ENCODE peak calls at places on chromosomes 1 and 21, in six cellular contexts. One of them, this sample, is unnamed.
A peak's percentile ranks its signal among the peaks of the same experiment; 100 is the strongest.

GRCh38 chr21:26842976-26843911 is 2.0 kb downstream of the ADAMTS1 start:
- DNase-seq in ovary: peak; percentile 94
- DNase-seq in esophagus squamous epithelium: no peak
- DNase-seq in Peyer's patch: peak; percentile 25
- DNase-seq in thoracic aorta: peak; percentile 82
- DNase-seq in stomach: peak; percentile 87
- DNase-seq in this sample: peak; percentile 85

GRCh38 chr1:186760426-186760825 is 68.3 kb upstream of the PLA2G4A start:
- DNase-seq in ovary: no peak
- DNase-seq in stomach: no peak
- DNase-seq in Peyer's patch: no peak
- DNase-seq in esophagus squamous epithelium: no peak
- DNase-seq in thoracic aorta: no peak
- DNase-seq in this sample: no peak

GRCh38 chr1:28591708-28592313 is at the start of gene RAB42:
- DNase-seq in thoracic aorta: no peak
- DNase-seq in esophagus squamous epithelium: no peak
- DNase-seq in ovary: peak; percentile 37
- DNase-seq in Peyer's patch: peak; percentile 28
- DNase-seq in stomach: peak; percentile 36
- DNase-seq in this sample: peak; percentile 5

GRCh38 chr1:180586671-180587155 is 27.9 kb downstream of the OVAAL start:
- DNase-seq in thoracic aorta: no peak
- DNase-seq in esophagus squamous epithelium: no peak
- DNase-seq in stomach: peak; percentile 78
- DNase-seq in Peyer's patch: no peak
- DNase-seq in ovary: no peak
- DNase-seq in this sample: no peak

GRCh38 chr1:245463392-245464165 is 308.8 kb downstream of the KIF26B start:
- DNase-seq in esophagus squamous epithelium: no peak
- DNase-seq in stomach: no peak
- DNase-seq in Peyer's patch: no peak
- DNase-seq in ovary: no peak
- DNase-seq in thoracic aorta: no peak
- DNase-seq in this sample: no peak

GRCh38 chr1:29004813-29005212 is 90.4 kb downstream of the EPB41 start:
- DNase-seq in stomach: no peak
- DNase-seq in esophagus squamous epithelium: no peak
- DNase-seq in thoracic aorta: no peak
- DNase-seq in Peyer's patch: no peak
- DNase-seq in ovary: no peak
- DNase-seq in this sample: no peak

GRCh38 chr1:183110466-183110865 is 75.6 kb upstream of the LAMC2 start:
- DNase-seq in esophagus squamous epithelium: no peak
- DNase-seq in Peyer's patch: no peak
- DNase-seq in ovary: no peak
- DNase-seq in stomach: no peak
- DNase-seq in thoracic aorta: no peak
- DNase-seq in this sample: no peak

GRCh38 chr21:33196956-33197374 is 32.8 kb upstream of the IFNAR2 start:
- DNase-seq in esophagus squamous epithelium: no peak
- DNase-seq in stomach: peak; percentile 59
- DNase-seq in thoracic aorta: no peak
- DNase-seq in Peyer's patch: peak; percentile 53
- DNase-seq in ovary: peak; percentile 76
- DNase-seq in this sample: no peak

GRCh38 chr1:216223521-216223920 is 199.7 kb downstream of the USH2A start:
- DNase-seq in Peyer's patch: no peak
- DNase-seq in esophagus squamous epithelium: no peak
- DNase-seq in ovary: no peak
- DNase-seq in thoracic aorta: no peak
- DNase-seq in stomach: no peak
- DNase-seq in this sample: no peak

GRCh38 chr1:94050675-94051074 is 70.3 kb downstream of the ABCA4 start:
- DNase-seq in Peyer's patch: no peak
- DNase-seq in stomach: no peak
- DNase-seq in ovary: no peak
- DNase-seq in esophagus squamous epithelium: no peak
- DNase-seq in thoracic aorta: no peak
- DNase-seq in this sample: no peak

GRCh38 chr1:35833424-35833823 is 25.6 kb downstream of the AGO4 start:
- DNase-seq in ovary: no peak
- DNase-seq in Peyer's patch: no peak
- DNase-seq in esophagus squamous epithelium: no peak
- DNase-seq in stomach: no peak
- DNase-seq in thoracic aorta: no peak
- DNase-seq in this sample: no peak
- H3K36me3 ChIP-seq in ovary: no peaks in the 10 kb centered on the region
- H3K36me3 ChIP-seq in Peyer's patch: no peaks in the 10 kb centered on the region
- H3K36me3 ChIP-seq in esophagus squamous epithelium: peaks cover 94% of the 10 kb centered on the region
- H3K36me3 ChIP-seq in stomach: peaks cover 99% of the 10 kb centered on the region
- H3K36me3 ChIP-seq in thoracic aorta: peaks cover 68% of the 10 kb centered on the region
- H3K36me3 ChIP-seq in this sample: peaks cover 83% of the 10 kb centered on the region

GRCh38 chr1:2820731-2821372 is 19.4 kb upstream of the TTC34 start:
- DNase-seq in Peyer's patch: no peak
- DNase-seq in thoracic aorta: no peak
- DNase-seq in stomach: no peak
- DNase-seq in ovary: no peak
- DNase-seq in esophagus squamous epithelium: no peak
- DNase-seq in this sample: no peak

GRCh38 chr1:2819429-2819828 is 17.9 kb upstream of the TTC34 start:
- DNase-seq in stomach: no peak
- DNase-seq in esophagus squamous epithelium: no peak
- DNase-seq in ovary: no peak
- DNase-seq in Peyer's patch: no peak
- DNase-seq in thoracic aorta: no peak
- DNase-seq in this sample: no peak

GRCh38 chr1:2821373-2821955 is 20.0 kb upstream of the TTC34 start:
- DNase-seq in ovary: no peak
- DNase-seq in Peyer's patch: no peak
- DNase-seq in thoracic aorta: no peak
- DNase-seq in esophagus squamous epithelium: no peak
- DNase-seq in stomach: no peak
- DNase-seq in this sample: no peak

GRCh38 chr1:2821970-2822620 is 20.6 kb upstream of the TTC34 start:
- DNase-seq in Peyer's patch: no peak
- DNase-seq in thoracic aorta: no peak
- DNase-seq in esophagus squamous epithelium: no peak
- DNase-seq in ovary: no peak
- DNase-seq in stomach: peak; percentile 66
- DNase-seq in this sample: no peak

DNA sequence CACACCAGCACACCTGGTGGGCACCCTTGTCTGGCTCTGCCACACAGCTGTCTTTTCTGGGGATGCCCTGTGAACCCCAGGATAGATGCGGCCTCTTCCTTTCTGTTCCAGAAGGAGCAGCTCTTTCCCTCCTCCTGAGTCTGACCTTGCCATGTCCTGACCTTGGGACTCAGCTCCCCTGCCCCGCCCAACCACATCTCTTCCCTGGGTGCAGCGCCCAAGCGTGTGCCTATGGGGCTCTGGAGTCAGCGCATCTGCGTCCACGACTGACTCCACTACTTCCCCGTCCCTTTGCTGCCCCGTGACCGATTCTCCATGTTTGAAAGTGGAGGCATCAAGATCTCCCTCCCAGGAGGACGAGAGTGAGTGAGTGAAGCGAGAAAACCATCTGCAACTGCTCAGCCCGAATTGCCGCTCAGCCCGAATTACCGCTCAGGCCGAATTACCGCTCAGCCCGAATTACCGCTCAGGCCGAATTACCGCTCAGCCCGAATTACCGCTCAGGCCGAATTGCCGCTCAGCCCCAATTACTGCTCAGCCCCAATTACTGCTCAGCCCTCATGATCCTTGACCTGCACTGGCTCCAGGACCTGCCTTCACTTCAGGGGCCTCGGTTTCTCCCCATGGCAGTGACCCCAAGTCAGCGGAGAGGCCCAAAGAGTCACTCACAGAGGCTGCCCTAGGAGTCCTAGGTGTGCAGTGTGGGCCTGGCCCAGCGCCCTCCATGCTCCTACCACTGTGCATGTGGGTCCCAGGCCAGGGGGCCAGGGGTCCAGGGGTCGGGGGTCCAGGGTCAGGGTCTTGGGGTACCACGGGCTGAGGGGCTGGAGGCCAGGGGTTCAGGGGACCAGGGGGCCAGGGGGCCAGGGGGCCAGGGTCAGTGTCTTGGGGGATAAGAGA is 18.6 kb upstream of the TTC34 start:
- DNase-seq in esophagus squamous epithelium: no peak
- DNase-seq in thoracic aorta: no peak
- DNase-seq in ovary: no peak
- DNase-seq in Peyer's patch: no peak
- DNase-seq in stomach: no peak
- DNase-seq in this sample: no peak
- H3K9me3 ChIP-seq in esophagus squamous epithelium: no peaks in the 10 kb centered on the region
- H3K9me3 ChIP-seq in thoracic aorta: no peaks in the 10 kb centered on the region
- H3K9me3 ChIP-seq in ovary: no peaks in the 10 kb centered on the region
- H3K9me3 ChIP-seq in Peyer's patch: no peaks in the 10 kb centered on the region
- H3K9me3 ChIP-seq in stomach: no peaks in the 10 kb centered on the region
- H3K9me3 ChIP-seq in this sample: no peaks in the 10 kb centered on the region

DNA sequence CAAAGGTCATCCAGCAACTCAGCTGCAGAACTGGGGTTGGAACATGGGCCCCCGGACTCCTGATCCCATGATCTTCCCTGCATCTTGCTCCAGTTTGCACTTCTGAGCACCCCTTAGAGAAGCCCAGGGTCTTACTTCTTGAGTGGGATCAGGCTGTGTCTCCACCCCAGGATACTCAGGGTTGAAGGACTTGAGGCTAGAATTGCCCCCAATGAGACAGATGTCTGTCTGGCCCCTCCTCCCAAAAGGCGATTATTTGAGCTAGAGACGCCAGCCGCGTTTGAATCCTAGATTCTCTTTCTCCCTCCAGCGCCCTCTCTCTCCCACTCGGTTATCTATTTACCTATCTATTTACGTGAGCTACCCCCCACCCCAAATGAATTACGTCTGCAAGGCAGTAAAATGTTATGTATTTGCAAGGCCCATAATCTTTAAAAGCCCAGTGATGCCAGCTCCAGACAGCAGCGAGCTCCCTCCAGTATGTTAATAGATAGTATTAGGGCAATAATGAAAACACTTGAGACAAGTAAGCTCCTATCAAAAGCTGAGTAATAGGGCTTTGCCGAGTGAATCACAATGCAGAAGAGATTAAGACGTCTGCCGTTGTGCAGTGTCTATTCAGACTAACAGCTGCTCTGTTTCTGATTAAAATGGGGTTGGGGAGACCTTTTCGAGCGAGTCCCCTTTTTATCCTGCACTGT is 46.3 kb upstream of the FOXO6 start:
- DNase-seq in Peyer's patch: no peak
- DNase-seq in thoracic aorta: no peak
- DNase-seq in ovary: no peak
- DNase-seq in stomach: peak; percentile 9
- DNase-seq in esophagus squamous epithelium: no peak
- DNase-seq in this sample: no peak
- TF ChIP-seq CTCF in Peyer's patch: no peak
- TF ChIP-seq CTCF in thoracic aorta: no peak
- TF ChIP-seq CTCF in ovary: no peak
- TF ChIP-seq CTCF in stomach: no peak
- TF ChIP-seq CTCF in esophagus squamous epithelium: no peak
- TF ChIP-seq CTCF in this sample: no peak

DNA sequence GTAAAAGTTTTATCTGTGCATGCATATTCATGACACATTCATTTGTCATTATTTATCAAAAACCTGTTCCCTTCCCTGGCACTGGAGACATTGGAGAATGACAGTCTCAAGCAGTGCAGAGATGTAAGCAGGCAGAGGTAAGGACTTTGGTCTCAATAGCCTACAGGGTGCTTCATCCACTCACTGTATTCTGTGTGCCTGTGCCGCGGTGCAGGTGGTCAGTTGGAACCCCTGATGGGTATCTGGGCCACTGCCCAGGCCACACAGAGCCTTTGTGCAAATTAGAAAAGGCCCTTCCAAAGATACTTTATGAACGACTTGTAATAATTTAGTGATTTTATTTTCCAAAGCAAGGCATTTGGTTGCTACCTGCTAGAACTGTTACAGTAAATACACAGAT is 44.0 kb downstream of the CDC42 start:
- DNase-seq in stomach: no peak
- DNase-seq in ovary: no peak
- DNase-seq in Peyer's patch: no peak
- DNase-seq in esophagus squamous epithelium: no peak
- DNase-seq in thoracic aorta: no peak
- DNase-seq in this sample: no peak
- H3K36me3 ChIP-seq in stomach: peaks cover 74% of the 10 kb centered on the region
- H3K36me3 ChIP-seq in ovary: no peaks in the 10 kb centered on the region
- H3K36me3 ChIP-seq in Peyer's patch: no peaks in the 10 kb centered on the region
- H3K36me3 ChIP-seq in esophagus squamous epithelium: peaks cover 94% of the 10 kb centered on the region
- H3K36me3 ChIP-seq in thoracic aorta: peaks cover 34% of the 10 kb centered on the region
- H3K36me3 ChIP-seq in this sample: peaks cover 43% of the 10 kb centered on the region

GRCh38 chr21:9763807-9764206 is 757.6 kb upstream of the TPTE start:
- DNase-seq in esophagus squamous epithelium: no peak
- DNase-seq in thoracic aorta: no peak
- DNase-seq in stomach: no peak
- DNase-seq in ovary: no peak
- DNase-seq in Peyer's patch: no peak
- DNase-seq in this sample: no peak
- H3K9me3 ChIP-seq in esophagus squamous epithelium: peaks cover 35% of the 10 kb centered on the region
- H3K9me3 ChIP-seq in thoracic aorta: no peaks in the 10 kb centered on the region
- H3K9me3 ChIP-seq in stomach: peaks cover 60% of the 10 kb centered on the region
- H3K9me3 ChIP-seq in ovary: no peaks in the 10 kb centered on the region
- H3K9me3 ChIP-seq in Peyer's patch: no peaks in the 10 kb centered on the region
- H3K9me3 ChIP-seq in this sample: no peaks in the 10 kb centered on the region

DNA sequence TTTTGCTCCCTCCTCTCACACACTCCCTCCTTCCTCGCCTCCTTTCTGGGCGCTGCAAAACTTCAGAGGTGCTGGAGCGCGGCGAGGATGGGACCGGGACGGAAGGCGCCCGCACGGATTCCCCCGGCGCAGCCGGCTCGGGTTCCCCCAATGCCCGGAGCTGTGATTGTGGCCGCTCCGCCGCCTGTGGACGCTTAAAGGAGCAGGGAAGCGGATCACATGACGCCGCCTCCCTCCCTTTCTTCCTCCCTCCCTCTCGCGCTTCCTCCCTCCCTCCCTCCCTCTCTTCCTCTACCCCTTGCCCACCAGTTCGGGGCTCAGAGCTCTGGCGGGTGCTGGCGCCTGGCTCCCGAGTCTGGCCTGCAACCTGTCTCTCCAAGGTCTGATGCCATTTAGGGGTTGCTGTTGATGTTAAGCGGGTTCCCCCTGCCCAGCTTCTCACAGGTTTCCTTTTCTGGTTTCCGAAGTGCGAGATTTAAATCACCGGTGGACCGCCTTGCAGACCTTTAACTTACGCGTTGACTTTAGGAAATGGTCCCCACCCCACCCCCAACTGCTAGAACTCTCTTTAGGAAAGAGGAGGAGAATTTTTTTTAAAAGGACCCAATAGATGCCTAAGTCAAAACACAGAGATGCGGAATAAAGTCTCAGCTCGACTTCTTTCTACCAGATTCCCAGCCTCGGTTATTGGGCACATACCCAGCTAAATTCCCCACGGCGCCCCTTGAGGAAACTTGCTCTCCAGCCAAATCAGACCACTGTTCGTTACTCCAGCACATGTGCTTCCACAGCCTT is at the start of gene WLS:
- DNase-seq in thoracic aorta: peak; percentile 40
- DNase-seq in stomach: peak; percentile 83
- DNase-seq in Peyer's patch: no peak
- DNase-seq in esophagus squamous epithelium: no peak
- DNase-seq in ovary: peak; percentile 85
- DNase-seq in this sample: peak; percentile 71
- TF ChIP-seq CTCF in thoracic aorta: no peak
- TF ChIP-seq CTCF in stomach: no peak
- TF ChIP-seq CTCF in Peyer's patch: no peak
- TF ChIP-seq CTCF in esophagus squamous epithelium: peak; percentile 23
- TF ChIP-seq CTCF in ovary: peak; percentile 46
- TF ChIP-seq CTCF in this sample: peak; percentile 37

This sample was measured in gastrocnemius medialis.